ENCODE peak calls at places on chromosomes 5 and 9, in nine cellular contexts. One of them, this sample, is unnamed. For H3K4me1, the result is how much of the 10 kb centered on the place peaks cover.

GRCh38 chr9:72128526-72128925 is 20.7 kb upstream of the GDA start:
- DNase-seq in H1: no peak
- DNase-seq in transverse colon: peak
- DNase-seq in stomach: no peak
- DNase-seq in sigmoid colon: no peak
- DNase-seq in A549: no peak
- DNase-seq in GM12878: no peak
- DNase-seq in esophagus muscularis mucosa: no peak
- DNase-seq in ovary: no peak
- DNase-seq in this sample: no peak

GRCh38 chr5:140041492-140042421 is 1.3 kb downstream of the NRG2 start:
- DNase-seq in H1: peak
- DNase-seq in transverse colon: peak
- DNase-seq in stomach: peak
- DNase-seq in sigmoid colon: peak
- DNase-seq in A549: peak
- DNase-seq in GM12878: peak
- DNase-seq in esophagus muscularis mucosa: no peak
- DNase-seq in ovary: peak
- DNase-seq in this sample: peak

GRCh38 chr5:77590347-77590746 is 48.2 kb downstream of the OTP start:
- DNase-seq in H1: no peak
- DNase-seq in transverse colon: no peak
- DNase-seq in stomach: no peak
- DNase-seq in sigmoid colon: no peak
- DNase-seq in A549: no peak
- DNase-seq in GM12878: peak
- DNase-seq in esophagus muscularis mucosa: no peak
- DNase-seq in ovary: no peak
- DNase-seq in this sample: no peak

GRCh38 chr9:95302471-95302870 is 15.0 kb downstream of the FANCC start:
- DNase-seq in H1: no peak
- DNase-seq in transverse colon: no peak
- DNase-seq in stomach: no peak
- DNase-seq in sigmoid colon: no peak
- DNase-seq in A549: no peak
- DNase-seq in GM12878: no peak
- DNase-seq in esophagus muscularis mucosa: no peak
- DNase-seq in ovary: no peak
- DNase-seq in this sample: no peak

GRCh38 chr5:74017112-74017511 is 391.1 kb downstream of the ARHGEF28 start:
- DNase-seq in H1: no peak
- DNase-seq in transverse colon: no peak
- DNase-seq in stomach: no peak
- DNase-seq in sigmoid colon: no peak
- DNase-seq in A549: no peak
- DNase-seq in GM12878: no peak
- DNase-seq in esophagus muscularis mucosa: peak
- DNase-seq in ovary: no peak
- DNase-seq in this sample: no peak

GRCh38 chr9:4297151-4297794 is 2.6 kb downstream of the GLIS3 start:
- DNase-seq in H1: peak
- DNase-seq in transverse colon: peak
- DNase-seq in stomach: peak
- DNase-seq in sigmoid colon: peak
- DNase-seq in A549: peak
- DNase-seq in GM12878: no peak
- DNase-seq in esophagus muscularis mucosa: peak
- DNase-seq in ovary: peak
- DNase-seq in this sample: peak

GRCh38 chr5:158802941-158803341 is 296.8 kb downstream of the EBF1 start:
- DNase-seq in H1: no peak
- DNase-seq in transverse colon: no peak
- DNase-seq in stomach: no peak
- DNase-seq in sigmoid colon: no peak
- DNase-seq in A549: no peak
- DNase-seq in GM12878: no peak
- DNase-seq in esophagus muscularis mucosa: no peak
- DNase-seq in ovary: no peak
- DNase-seq in this sample: no peak

GRCh38 chr9:34190996-34191892 is 12.4 kb downstream of the UBAP1 start:
- DNase-seq in H1: no peak
- DNase-seq in transverse colon: no peak
- DNase-seq in stomach: no peak
- DNase-seq in sigmoid colon: no peak
- DNase-seq in A549: peak
- DNase-seq in GM12878: no peak
- DNase-seq in esophagus muscularis mucosa: no peak
- DNase-seq in ovary: no peak
- DNase-seq in this sample: no peak

GRCh38 chr5:91119265-91119664 is 263.9 kb downstream of the ARRDC3 start:
- DNase-seq in H1: no peak
- DNase-seq in transverse colon: no peak
- DNase-seq in stomach: no peak
- DNase-seq in sigmoid colon: no peak
- DNase-seq in A549: no peak
- DNase-seq in GM12878: no peak
- DNase-seq in esophagus muscularis mucosa: no peak
- DNase-seq in ovary: no peak
- DNase-seq in this sample: no peak

GRCh38 chr9:128556276-128556675 is 3.9 kb downstream of the SPTAN1 start:
- DNase-seq in H1: no peak
- DNase-seq in transverse colon: no peak
- DNase-seq in stomach: no peak
- DNase-seq in sigmoid colon: no peak
- DNase-seq in A549: no peak
- DNase-seq in GM12878: no peak
- DNase-seq in esophagus muscularis mucosa: no peak
- DNase-seq in ovary: no peak
- DNase-seq in this sample: no peak

GRCh38 chr9:128555180-128555721 is 2.9 kb downstream of the SPTAN1 start:
- DNase-seq in H1: no peak
- DNase-seq in transverse colon: no peak
- DNase-seq in stomach: no peak
- DNase-seq in sigmoid colon: no peak
- DNase-seq in A549: peak
- DNase-seq in GM12878: no peak
- DNase-seq in esophagus muscularis mucosa: no peak
- DNase-seq in ovary: peak
- DNase-seq in this sample: no peak

GRCh38 chr9:128554155-128554862 is 1.9 kb downstream of the SPTAN1 start:
- DNase-seq in H1: peak
- DNase-seq in transverse colon: peak
- DNase-seq in stomach: peak
- DNase-seq in sigmoid colon: peak
- DNase-seq in A549: peak
- DNase-seq in GM12878: peak
- DNase-seq in esophagus muscularis mucosa: no peak
- DNase-seq in ovary: peak
- DNase-seq in this sample: peak

GRCh38 chr9:128556915-128557634 is 4.7 kb downstream of the SPTAN1 start:
- DNase-seq in H1: no peak
- DNase-seq in transverse colon: no peak
- DNase-seq in stomach: no peak
- DNase-seq in sigmoid colon: no peak
- DNase-seq in A549: no peak
- DNase-seq in GM12878: no peak
- DNase-seq in esophagus muscularis mucosa: no peak
- DNase-seq in ovary: no peak
- DNase-seq in this sample: no peak

DNA sequence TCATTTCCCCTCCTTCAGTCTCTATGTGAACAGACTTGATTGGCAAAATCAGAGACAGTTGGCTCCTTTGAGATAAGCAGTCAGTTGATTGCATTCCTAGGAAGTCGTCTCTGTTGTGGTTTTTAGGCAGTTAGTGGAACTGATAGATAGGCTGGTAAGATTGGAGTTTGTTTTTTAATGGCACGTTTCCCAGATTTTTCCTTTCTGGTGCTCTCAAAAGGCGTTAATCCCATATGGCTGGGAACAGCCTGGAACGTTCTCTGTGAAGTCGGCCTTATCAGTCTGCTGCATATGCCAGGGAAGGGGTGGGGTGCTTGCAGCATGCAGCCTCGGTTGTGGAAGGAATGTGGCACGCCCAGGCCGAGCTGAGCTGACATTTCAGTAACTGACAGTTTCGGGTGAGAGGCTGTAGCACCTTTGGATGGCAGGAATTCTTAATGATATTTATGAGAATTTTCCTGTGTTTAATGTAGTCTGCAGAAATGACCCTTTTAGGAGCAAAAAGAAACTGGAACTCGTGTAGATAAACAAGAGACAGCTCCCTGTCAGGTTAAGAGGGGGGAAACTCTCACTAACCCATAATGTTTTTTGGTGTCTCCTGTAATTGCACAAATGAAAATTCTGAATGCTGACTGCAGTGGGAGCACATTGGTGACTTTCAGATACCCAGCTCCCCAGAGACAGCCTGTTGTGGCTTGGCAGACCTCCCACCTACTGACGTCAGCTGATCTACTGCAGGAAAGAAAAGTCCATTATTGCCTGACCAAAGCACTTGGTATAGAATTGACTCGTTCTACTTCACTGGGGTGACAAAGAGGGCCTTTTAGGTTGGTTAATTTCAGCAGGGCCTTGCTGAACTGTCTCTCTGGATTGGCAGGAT is 6.3 kb downstream of the SPTAN1 start:
- DNase-seq in H1: no peak
- DNase-seq in transverse colon: peak
- DNase-seq in stomach: peak
- DNase-seq in sigmoid colon: peak
- DNase-seq in A549: peak
- DNase-seq in GM12878: peak
- DNase-seq in esophagus muscularis mucosa: no peak
- DNase-seq in ovary: peak
- DNase-seq in this sample: peak
- H3K4me1 ChIP-seq in H1: under half
- H3K4me1 ChIP-seq in transverse colon: half or more
- H3K4me1 ChIP-seq in stomach: half or more
- H3K4me1 ChIP-seq in sigmoid colon: half or more
- H3K4me1 ChIP-seq in A549: half or more
- H3K4me1 ChIP-seq in GM12878: under half
- H3K4me1 ChIP-seq in esophagus muscularis mucosa: half or more
- H3K4me1 ChIP-seq in ovary: under half
- H3K4me1 ChIP-seq in this sample: half or more

DNA sequence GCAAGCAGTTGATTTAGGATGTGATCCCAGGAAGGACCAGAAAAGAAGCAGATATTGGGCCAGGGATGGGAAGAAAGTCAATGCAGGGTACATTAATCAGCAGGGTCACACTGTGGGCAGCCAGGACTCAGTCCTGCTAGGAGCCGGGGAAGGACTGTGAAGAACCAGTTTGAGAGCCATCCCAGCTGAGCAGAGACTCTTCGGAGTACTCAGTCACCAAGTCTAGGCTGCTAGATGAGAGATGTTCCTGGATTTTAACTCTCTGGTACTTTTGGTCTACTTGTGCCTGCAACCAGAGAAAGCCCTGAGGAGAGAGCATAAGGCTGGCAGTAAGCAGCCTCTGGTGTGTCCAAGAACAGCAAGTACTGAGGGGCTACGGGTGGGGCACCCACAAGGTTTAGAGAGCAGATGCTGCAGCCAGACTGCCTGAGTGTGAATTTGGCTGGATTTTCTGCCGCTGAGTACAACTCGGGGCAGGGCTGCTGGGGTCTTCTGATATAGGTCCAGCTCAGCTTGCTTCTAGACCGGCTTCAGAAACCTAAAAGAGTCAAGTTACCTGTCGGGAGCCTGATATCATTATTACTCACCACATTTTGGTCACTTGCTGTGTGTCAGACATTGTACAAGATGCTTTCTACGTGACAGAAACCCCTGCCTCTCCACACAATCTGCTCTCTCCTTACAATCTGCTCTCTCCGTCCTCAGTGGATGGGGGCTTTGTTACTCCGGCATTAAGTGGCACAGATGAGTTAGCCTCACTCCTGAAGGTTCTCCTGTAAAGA is 250.2 kb upstream of the GAS1 start:
- DNase-seq in H1: no peak
- DNase-seq in transverse colon: no peak
- DNase-seq in stomach: no peak
- DNase-seq in sigmoid colon: no peak
- DNase-seq in A549: no peak
- DNase-seq in GM12878: no peak
- DNase-seq in esophagus muscularis mucosa: no peak
- DNase-seq in ovary: no peak
- DNase-seq in this sample: no peak
- TF ChIP-seq EP300 in H1: no peak
- TF ChIP-seq EP300 in transverse colon: no peak
- TF ChIP-seq EP300 in stomach: no peak
- TF ChIP-seq EP300 in sigmoid colon: no peak
- TF ChIP-seq EP300 in A549: no peak
- TF ChIP-seq EP300 in GM12878: no peak
- TF ChIP-seq EP300 in esophagus muscularis mucosa: no peak
- TF ChIP-seq EP300 in ovary: no peak
- TF ChIP-seq EP300 in this sample: no peak

GRCh38 chr5:44387391-44387790 is 1.8 kb downstream of the FGF10 start:
- DNase-seq in H1: no peak
- DNase-seq in transverse colon: no peak
- DNase-seq in stomach: no peak
- DNase-seq in sigmoid colon: no peak
- DNase-seq in A549: no peak
- DNase-seq in GM12878: no peak
- DNase-seq in esophagus muscularis mucosa: no peak
- DNase-seq in ovary: no peak
- DNase-seq in this sample: no peak

GRCh38 chr5:44390332-44390731 is 1.1 kb upstream of the FGF10 start:
- DNase-seq in H1: no peak
- DNase-seq in transverse colon: no peak
- DNase-seq in stomach: no peak
- DNase-seq in sigmoid colon: no peak
- DNase-seq in A549: no peak
- DNase-seq in GM12878: no peak
- DNase-seq in esophagus muscularis mucosa: no peak
- DNase-seq in ovary: no peak
- DNase-seq in this sample: no peak

GRCh38 chr5:44389410-44389879 is at the start of gene FGF10:
- DNase-seq in H1: no peak
- DNase-seq in transverse colon: peak
- DNase-seq in stomach: no peak
- DNase-seq in sigmoid colon: peak
- DNase-seq in A549: no peak
- DNase-seq in GM12878: no peak
- DNase-seq in esophagus muscularis mucosa: no peak
- DNase-seq in ovary: peak
- DNase-seq in this sample: peak

GRCh38 chr5:44388504-44389409 is 463 bp downstream of the FGF10 start:
- DNase-seq in H1: peak
- DNase-seq in transverse colon: no peak
- DNase-seq in stomach: peak
- DNase-seq in sigmoid colon: peak
- DNase-seq in A549: no peak
- DNase-seq in GM12878: no peak
- DNase-seq in esophagus muscularis mucosa: no peak
- DNase-seq in ovary: peak
- DNase-seq in this sample: peak

GRCh38 chr5:44387911-44388310 is 1.3 kb downstream of the FGF10 start:
- DNase-seq in H1: peak
- DNase-seq in transverse colon: no peak
- DNase-seq in stomach: no peak
- DNase-seq in sigmoid colon: no peak
- DNase-seq in A549: no peak
- DNase-seq in GM12878: no peak
- DNase-seq in esophagus muscularis mucosa: no peak
- DNase-seq in ovary: peak
- DNase-seq in this sample: no peak
- H3K4me1 ChIP-seq in H1: under half
- H3K4me1 ChIP-seq in transverse colon: under half
- H3K4me1 ChIP-seq in stomach: under half
- H3K4me1 ChIP-seq in sigmoid colon: under half
- H3K4me1 ChIP-seq in A549: under half
- H3K4me1 ChIP-seq in GM12878: under half
- H3K4me1 ChIP-seq in esophagus muscularis mucosa: under half
- H3K4me1 ChIP-seq in ovary: under half
- H3K4me1 ChIP-seq in this sample: under half

GRCh38 chr9:86093788-86094555 is 5.4 kb downstream of the GOLM1 start:
- DNase-seq in H1: no peak
- DNase-seq in transverse colon: peak
- DNase-seq in stomach: peak
- DNase-seq in sigmoid colon: no peak
- DNase-seq in A549: peak
- DNase-seq in GM12878: peak
- DNase-seq in esophagus muscularis mucosa: no peak
- DNase-seq in ovary: no peak
- DNase-seq in this sample: no peak
- TF ChIP-seq EP300 in H1: no peak
- TF ChIP-seq EP300 in transverse colon: no peak
- TF ChIP-seq EP300 in stomach: no peak
- TF ChIP-seq EP300 in sigmoid colon: no peak
- TF ChIP-seq EP300 in A549: no peak
- TF ChIP-seq EP300 in GM12878: no peak
- TF ChIP-seq EP300 in esophagus muscularis mucosa: no peak
- TF ChIP-seq EP300 in ovary: no peak
- TF ChIP-seq EP300 in this sample: no peak